ENCODE peak calls at places on chromosomes 5 and 9, in ten cellular contexts. One of them, this sample, is unnamed.
A peak's percentile ranks its signal among the peaks of the same experiment; 100 is the strongest.

GRCh38 chr9:93893899-93894690 is 61.1 kb downstream of the BARX1 start:
- DNase-seq in activated effector memory CD4-positive, alpha-beta T cell treated with anti-CD3 and anti-CD28 coated beads, Interleukin-2, amount 50 U/mL, for 16 hours: peak; percentile 59
- DNase-seq in kidney: no peak
- DNase-seq in T-helper 1 cell: no peak
- DNase-seq in NCI-H524 treated with DMSO at 0.1 percent for 48 hours: no peak
- DNase-seq in amygdala: no peak
- DNase-seq in T1000: no peak
- DNase-seq in T-cell: no peak
- DNase-seq in stimulated activated CD4-positive, alpha-beta T cell treated with anti-CD3 and anti-CD28 coated beads, Interleukin-12 subunit alpha, Interleukin-12 subunit beta, amount 100 ng/mL, for 48 hours: no peak
- DNase-seq in cardiac fibroblast: no peak
- DNase-seq in this sample: no peak

GRCh38 chr5:130720355-130720754 is 444.7 kb downstream of the HINT1 start:
- DNase-seq in activated effector memory CD4-positive, alpha-beta T cell treated with anti-CD3 and anti-CD28 coated beads, Interleukin-2, amount 50 U/mL, for 16 hours: no peak
- DNase-seq in kidney: no peak
- DNase-seq in T-helper 1 cell: no peak
- DNase-seq in NCI-H524 treated with DMSO at 0.1 percent for 48 hours: no peak
- DNase-seq in amygdala: no peak
- DNase-seq in T1000: no peak
- DNase-seq in T-cell: no peak
- DNase-seq in stimulated activated CD4-positive, alpha-beta T cell treated with anti-CD3 and anti-CD28 coated beads, Interleukin-12 subunit alpha, Interleukin-12 subunit beta, amount 100 ng/mL, for 48 hours: no peak
- DNase-seq in cardiac fibroblast: peak; percentile 71
- DNase-seq in this sample: no peak

GRCh38 chr5:96601811-96602244 is 60.3 kb upstream of the CAST start:
- DNase-seq in activated effector memory CD4-positive, alpha-beta T cell treated with anti-CD3 and anti-CD28 coated beads, Interleukin-2, amount 50 U/mL, for 16 hours: peak; percentile 64
- DNase-seq in kidney: no peak
- DNase-seq in T-helper 1 cell: peak; percentile 53
- DNase-seq in NCI-H524 treated with DMSO at 0.1 percent for 48 hours: peak; percentile 30
- DNase-seq in amygdala: peak; percentile 3
- DNase-seq in T1000: peak; percentile 41
- DNase-seq in T-cell: peak; percentile 16
- DNase-seq in stimulated activated CD4-positive, alpha-beta T cell treated with anti-CD3 and anti-CD28 coated beads, Interleukin-12 subunit alpha, Interleukin-12 subunit beta, amount 100 ng/mL, for 48 hours: peak; percentile 10
- DNase-seq in cardiac fibroblast: peak; percentile 86
- DNase-seq in this sample: no peak

GRCh38 chr9:114030364-114030763 is 47.7 kb downstream of the AMBP start:
- DNase-seq in activated effector memory CD4-positive, alpha-beta T cell treated with anti-CD3 and anti-CD28 coated beads, Interleukin-2, amount 50 U/mL, for 16 hours: peak; percentile 56
- DNase-seq in kidney: no peak
- DNase-seq in T-helper 1 cell: no peak
- DNase-seq in NCI-H524 treated with DMSO at 0.1 percent for 48 hours: no peak
- DNase-seq in amygdala: no peak
- DNase-seq in T1000: no peak
- DNase-seq in T-cell: no peak
- DNase-seq in stimulated activated CD4-positive, alpha-beta T cell treated with anti-CD3 and anti-CD28 coated beads, Interleukin-12 subunit alpha, Interleukin-12 subunit beta, amount 100 ng/mL, for 48 hours: no peak
- DNase-seq in cardiac fibroblast: no peak
- DNase-seq in this sample: no peak

GRCh38 chr5:12467799-12468198 is 563.6 kb upstream of the CTNND2 start:
- DNase-seq in activated effector memory CD4-positive, alpha-beta T cell treated with anti-CD3 and anti-CD28 coated beads, Interleukin-2, amount 50 U/mL, for 16 hours: no peak
- DNase-seq in kidney: peak; percentile 39
- DNase-seq in T-helper 1 cell: no peak
- DNase-seq in NCI-H524 treated with DMSO at 0.1 percent for 48 hours: no peak
- DNase-seq in amygdala: no peak
- DNase-seq in T1000: no peak
- DNase-seq in T-cell: no peak
- DNase-seq in stimulated activated CD4-positive, alpha-beta T cell treated with anti-CD3 and anti-CD28 coated beads, Interleukin-12 subunit alpha, Interleukin-12 subunit beta, amount 100 ng/mL, for 48 hours: no peak
- DNase-seq in cardiac fibroblast: no peak
- DNase-seq in this sample: no peak

GRCh38 chr5:17379188-17379951 is 118.7 kb upstream of the TAF11L2 start:
- DNase-seq in activated effector memory CD4-positive, alpha-beta T cell treated with anti-CD3 and anti-CD28 coated beads, Interleukin-2, amount 50 U/mL, for 16 hours: no peak
- DNase-seq in kidney: no peak
- DNase-seq in T-helper 1 cell: no peak
- DNase-seq in NCI-H524 treated with DMSO at 0.1 percent for 48 hours: no peak
- DNase-seq in amygdala: no peak
- DNase-seq in T1000: no peak
- DNase-seq in T-cell: no peak
- DNase-seq in stimulated activated CD4-positive, alpha-beta T cell treated with anti-CD3 and anti-CD28 coated beads, Interleukin-12 subunit alpha, Interleukin-12 subunit beta, amount 100 ng/mL, for 48 hours: no peak
- DNase-seq in cardiac fibroblast: peak; percentile 15
- DNase-seq in this sample: no peak

GRCh38 chr9:89598926-89599325 is 5.9 kb upstream of the GADD45G start:
- DNase-seq in activated effector memory CD4-positive, alpha-beta T cell treated with anti-CD3 and anti-CD28 coated beads, Interleukin-2, amount 50 U/mL, for 16 hours: peak; percentile 43
- DNase-seq in kidney: no peak
- DNase-seq in T-helper 1 cell: no peak
- DNase-seq in NCI-H524 treated with DMSO at 0.1 percent for 48 hours: peak; percentile 53
- DNase-seq in amygdala: no peak
- DNase-seq in T1000: no peak
- DNase-seq in T-cell: no peak
- DNase-seq in stimulated activated CD4-positive, alpha-beta T cell treated with anti-CD3 and anti-CD28 coated beads, Interleukin-12 subunit alpha, Interleukin-12 subunit beta, amount 100 ng/mL, for 48 hours: no peak
- DNase-seq in cardiac fibroblast: no peak
- DNase-seq in this sample: no peak

GRCh38 chr9:136090768-136091581 is 4.1 kb downstream of the NACC2 start:
- DNase-seq in activated effector memory CD4-positive, alpha-beta T cell treated with anti-CD3 and anti-CD28 coated beads, Interleukin-2, amount 50 U/mL, for 16 hours: no peak
- DNase-seq in kidney: peak; percentile 77
- DNase-seq in T-helper 1 cell: no peak
- DNase-seq in NCI-H524 treated with DMSO at 0.1 percent for 48 hours: no peak
- DNase-seq in amygdala: no peak
- DNase-seq in T1000: no peak
- DNase-seq in T-cell: no peak
- DNase-seq in stimulated activated CD4-positive, alpha-beta T cell treated with anti-CD3 and anti-CD28 coated beads, Interleukin-12 subunit alpha, Interleukin-12 subunit beta, amount 100 ng/mL, for 48 hours: no peak
- DNase-seq in cardiac fibroblast: no peak
- DNase-seq in this sample: no peak